ENCODE peak calls at places on chromosomes 3 and 15, in six cellular contexts. One of them, this sample, is unnamed. For H3K4me1, the result is how much of the 10 kb centered on the place peaks cover.

GRCh38 chr15:68524753-68525584 is 53.8 kb upstream of the CORO2B start:
- DNase-seq in prostate gland: no peak
- DNase-seq in transverse colon: no peak
- DNase-seq in GM23338: no peak
- DNase-seq in stomach: no peak
- DNase-seq in fibroblast of lung: peak
- DNase-seq in this sample: no peak

GRCh38 chr3:13282528-13282985 is 137.6 kb downstream of the NUP210 start:
- DNase-seq in prostate gland: no peak
- DNase-seq in transverse colon: no peak
- DNase-seq in GM23338: peak
- DNase-seq in stomach: no peak
- DNase-seq in fibroblast of lung: no peak
- DNase-seq in this sample: no peak

GRCh38 chr3:115937054-115937453 is 313.7 kb downstream of the GAP43 start:
- DNase-seq in prostate gland: no peak
- DNase-seq in transverse colon: no peak
- DNase-seq in GM23338: no peak
- DNase-seq in stomach: no peak
- DNase-seq in fibroblast of lung: no peak
- DNase-seq in this sample: no peak

GRCh38 chr15:33244471-33244870 is 50.0 kb upstream of the FMN1 start:
- DNase-seq in prostate gland: no peak
- DNase-seq in transverse colon: no peak
- DNase-seq in GM23338: no peak
- DNase-seq in stomach: no peak
- DNase-seq in fibroblast of lung: no peak
- DNase-seq in this sample: no peak

GRCh38 chr15:86106306-86106705 is 26.6 kb downstream of the AGBL1 start:
- DNase-seq in prostate gland: no peak
- DNase-seq in transverse colon: no peak
- DNase-seq in GM23338: no peak
- DNase-seq in stomach: no peak
- DNase-seq in fibroblast of lung: no peak
- DNase-seq in this sample: no peak

GRCh38 chr3:99568936-99569335 is 69.5 kb upstream of the COL8A1 start:
- DNase-seq in prostate gland: no peak
- DNase-seq in transverse colon: no peak
- DNase-seq in GM23338: no peak
- DNase-seq in stomach: no peak
- DNase-seq in fibroblast of lung: no peak
- DNase-seq in this sample: no peak

GRCh38 chr15:65221708-65222107 is 10.4 kb upstream of the CILP start:
- DNase-seq in prostate gland: no peak
- DNase-seq in transverse colon: no peak
- DNase-seq in GM23338: no peak
- DNase-seq in stomach: no peak
- DNase-seq in fibroblast of lung: no peak
- DNase-seq in this sample: no peak

GRCh38 chr15:48423342-48423741 is 92.1 kb downstream of the DUT start:
- DNase-seq in prostate gland: no peak
- DNase-seq in transverse colon: no peak
- DNase-seq in GM23338: no peak
- DNase-seq in stomach: no peak
- DNase-seq in fibroblast of lung: no peak
- DNase-seq in this sample: no peak

GRCh38 chr3:122350814-122351418 is 25.9 kb downstream of the CSTA start:
- DNase-seq in prostate gland: no peak
- DNase-seq in transverse colon: peak
- DNase-seq in GM23338: no peak
- DNase-seq in stomach: no peak
- DNase-seq in fibroblast of lung: peak
- DNase-seq in this sample: no peak

GRCh38 chr15:39700301-39700700 is 82.3 kb downstream of the FSIP1 start:
- DNase-seq in prostate gland: no peak
- DNase-seq in transverse colon: no peak
- DNase-seq in GM23338: no peak
- DNase-seq in stomach: no peak
- DNase-seq in fibroblast of lung: no peak
- DNase-seq in this sample: no peak
- H3K4me1 ChIP-seq in prostate gland: under half
- H3K4me1 ChIP-seq in transverse colon: under half
- H3K4me1 ChIP-seq in GM23338: under half
- H3K4me1 ChIP-seq in stomach: under half
- H3K4me1 ChIP-seq in fibroblast of lung: under half
- H3K4me1 ChIP-seq in this sample: under half

GRCh38 chr3:183826854-183827253 is 1.5 kb upstream of the MAP6D1 start:
- DNase-seq in prostate gland: no peak
- DNase-seq in transverse colon: no peak
- DNase-seq in GM23338: peak
- DNase-seq in stomach: no peak
- DNase-seq in fibroblast of lung: no peak
- DNase-seq in this sample: peak

GRCh38 chr3:183823963-183824362 is 1.4 kb downstream of the MAP6D1 start:
- DNase-seq in prostate gland: no peak
- DNase-seq in transverse colon: no peak
- DNase-seq in GM23338: peak
- DNase-seq in stomach: no peak
- DNase-seq in fibroblast of lung: no peak
- DNase-seq in this sample: no peak

GRCh38 chr3:183824761-183825379 is 507 bp downstream of the MAP6D1 start:
- DNase-seq in prostate gland: no peak
- DNase-seq in transverse colon: no peak
- DNase-seq in GM23338: peak
- DNase-seq in stomach: no peak
- DNase-seq in fibroblast of lung: no peak
- DNase-seq in this sample: no peak

GRCh38 chr3:183826448-183826847 is 1.1 kb upstream of the MAP6D1 start:
- DNase-seq in prostate gland: no peak
- DNase-seq in transverse colon: no peak
- DNase-seq in GM23338: no peak
- DNase-seq in stomach: no peak
- DNase-seq in fibroblast of lung: no peak
- DNase-seq in this sample: no peak

GRCh38 chr3:183825380-183826161 is at the start of gene MAP6D1:
- DNase-seq in prostate gland: peak
- DNase-seq in transverse colon: peak
- DNase-seq in GM23338: peak
- DNase-seq in stomach: no peak
- DNase-seq in fibroblast of lung: peak
- DNase-seq in this sample: no peak
- TF ChIP-seq CTCF in prostate gland: peak
- TF ChIP-seq CTCF in transverse colon: peak
- TF ChIP-seq CTCF in GM23338: peak
- TF ChIP-seq CTCF in stomach: no peak
- TF ChIP-seq CTCF in fibroblast of lung: peak
- TF ChIP-seq CTCF in this sample: peak

DNA sequence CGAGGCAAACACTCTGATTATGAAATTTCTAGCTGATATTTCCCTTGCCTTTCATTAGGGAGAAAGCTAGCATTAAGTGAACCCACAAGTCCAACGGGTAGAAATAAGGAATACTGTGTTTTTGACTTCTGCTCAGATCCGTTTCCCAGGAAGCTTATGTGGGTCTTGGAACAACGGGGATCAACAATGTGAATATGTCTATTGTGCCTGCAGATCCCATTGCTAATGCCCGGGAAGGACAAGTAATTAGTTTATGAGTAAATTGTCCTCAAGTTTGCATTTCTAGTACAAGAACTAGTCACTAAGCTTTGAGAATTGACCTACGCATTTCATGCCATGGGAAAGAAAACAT is 236.4 kb downstream of the UACA start:
- DNase-seq in prostate gland: no peak
- DNase-seq in transverse colon: no peak
- DNase-seq in GM23338: no peak
- DNase-seq in stomach: no peak
- DNase-seq in fibroblast of lung: no peak
- DNase-seq in this sample: no peak
- H3K4me3 ChIP-seq in prostate gland: no peak
- H3K4me3 ChIP-seq in transverse colon: no peak
- H3K4me3 ChIP-seq in GM23338: no peak
- H3K4me3 ChIP-seq in stomach: no peak
- H3K4me3 ChIP-seq in fibroblast of lung: no peak
- H3K4me3 ChIP-seq in this sample: peak

GRCh38 chr3:195910499-195910845 is 2.1 kb upstream of the TNK2 start:
- DNase-seq in prostate gland: no peak
- DNase-seq in transverse colon: no peak
- DNase-seq in GM23338: no peak
- DNase-seq in stomach: no peak
- DNase-seq in fibroblast of lung: no peak
- DNase-seq in this sample: no peak
- H3K4me1 ChIP-seq in prostate gland: under half
- H3K4me1 ChIP-seq in transverse colon: under half
- H3K4me1 ChIP-seq in GM23338: under half
- H3K4me1 ChIP-seq in stomach: under half
- H3K4me1 ChIP-seq in fibroblast of lung: under half
- H3K4me1 ChIP-seq in this sample: half or more

DNA sequence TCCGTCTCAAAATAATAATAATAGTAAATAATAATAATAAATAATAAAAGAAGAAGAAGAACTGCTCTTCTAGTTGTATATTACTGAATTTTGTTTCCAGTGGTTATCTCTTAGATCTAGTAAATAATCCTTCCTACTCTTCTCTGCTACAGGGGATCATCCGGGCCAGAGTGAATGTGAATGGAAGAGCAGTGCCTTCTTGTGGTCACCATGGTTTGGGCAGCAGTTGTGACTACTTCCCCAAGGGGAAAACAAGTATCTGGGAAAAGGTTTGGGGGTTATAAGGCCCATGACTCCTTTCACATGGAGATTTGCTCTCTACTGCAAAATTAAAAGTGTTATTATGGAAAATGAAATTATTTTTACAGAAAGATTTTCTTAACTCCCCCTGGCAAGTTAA is 5.5 kb upstream of the OR5K1 start:
- DNase-seq in prostate gland: no peak
- DNase-seq in transverse colon: no peak
- DNase-seq in GM23338: peak
- DNase-seq in stomach: no peak
- DNase-seq in fibroblast of lung: no peak
- DNase-seq in this sample: no peak
- TF ChIP-seq CTCF in prostate gland: no peak
- TF ChIP-seq CTCF in transverse colon: no peak
- TF ChIP-seq CTCF in GM23338: peak
- TF ChIP-seq CTCF in stomach: no peak
- TF ChIP-seq CTCF in fibroblast of lung: no peak
- TF ChIP-seq CTCF in this sample: no peak

DNA sequence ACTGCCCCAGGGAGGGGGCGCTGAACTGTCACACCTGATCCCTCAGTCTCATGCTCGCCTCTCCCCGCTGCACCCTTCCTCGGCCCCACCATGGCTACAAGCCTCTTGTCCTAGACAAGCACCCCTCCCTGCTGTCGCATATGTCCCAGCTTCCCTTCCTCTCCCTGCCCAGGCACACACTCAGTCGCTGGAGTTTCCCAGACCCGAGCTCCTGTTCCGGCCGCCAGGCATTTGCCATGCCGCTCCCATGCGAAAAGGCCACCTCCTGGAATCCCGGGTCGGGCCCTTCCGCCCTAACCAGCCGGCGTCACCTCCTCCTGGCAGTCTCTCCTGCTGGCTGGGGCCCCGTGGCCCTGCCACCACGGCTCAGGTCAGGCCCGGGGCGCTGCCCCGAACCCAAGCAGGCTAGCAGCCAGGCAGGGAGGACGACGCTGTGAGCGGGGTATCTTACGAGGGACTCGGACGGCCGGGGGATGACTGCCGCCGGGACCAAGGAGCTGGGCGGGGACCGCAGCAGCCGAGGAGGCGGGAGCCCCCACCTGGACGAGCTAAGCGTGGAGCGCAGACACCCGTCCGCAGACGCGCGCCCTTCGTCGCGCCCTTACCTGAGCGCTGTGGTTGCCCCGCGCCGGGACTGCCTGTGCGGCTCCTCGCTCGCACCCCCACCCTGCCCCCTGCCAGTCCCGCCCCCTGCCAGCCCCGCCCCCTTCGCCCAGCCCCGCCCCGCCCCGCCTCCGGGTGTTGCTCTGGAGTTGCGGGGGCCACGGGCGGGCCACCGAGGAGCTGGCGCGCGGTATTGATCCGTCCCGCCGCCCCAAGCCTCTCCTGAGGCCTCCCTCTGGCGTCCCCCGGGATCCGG is at the start of gene ALS2CL:
- DNase-seq in prostate gland: peak
- DNase-seq in transverse colon: peak
- DNase-seq in GM23338: peak
- DNase-seq in stomach: peak
- DNase-seq in fibroblast of lung: no peak
- DNase-seq in this sample: peak
- H3K4me3 ChIP-seq in prostate gland: peak
- H3K4me3 ChIP-seq in transverse colon: peak
- H3K4me3 ChIP-seq in GM23338: peak
- H3K4me3 ChIP-seq in stomach: peak
- H3K4me3 ChIP-seq in fibroblast of lung: peak
- H3K4me3 ChIP-seq in this sample: peak

DNA sequence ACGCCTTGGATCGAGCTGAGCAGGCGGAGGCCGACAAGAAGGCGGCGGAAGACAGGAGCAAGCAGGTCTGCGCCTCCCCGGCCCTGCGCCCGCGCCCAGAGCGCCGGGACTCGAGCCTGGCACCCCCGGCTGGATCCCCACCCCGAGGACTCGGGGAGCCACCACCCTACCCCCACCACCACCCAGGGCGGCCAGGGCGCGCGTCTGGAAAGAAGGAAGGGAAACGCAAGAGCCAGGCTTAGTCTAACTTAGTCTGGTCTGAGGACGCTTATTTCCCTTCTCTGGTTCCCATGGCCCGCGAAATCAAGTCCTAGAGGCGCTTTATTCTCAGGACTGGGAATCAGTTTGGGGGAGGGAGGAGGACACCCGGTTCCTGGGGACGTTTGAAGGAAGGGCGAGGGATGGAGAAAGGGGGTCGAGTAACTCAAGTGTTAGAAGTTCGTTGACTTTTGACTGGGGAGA is 363 bp downstream of the TPM1 start:
- DNase-seq in prostate gland: no peak
- DNase-seq in transverse colon: no peak
- DNase-seq in GM23338: no peak
- DNase-seq in stomach: no peak
- DNase-seq in fibroblast of lung: no peak
- DNase-seq in this sample: no peak
- H3K4me1 ChIP-seq in prostate gland: under half
- H3K4me1 ChIP-seq in transverse colon: under half
- H3K4me1 ChIP-seq in GM23338: under half
- H3K4me1 ChIP-seq in stomach: under half
- H3K4me1 ChIP-seq in fibroblast of lung: under half
- H3K4me1 ChIP-seq in this sample: half or more

This sample was measured in suprapubic skin.